ENCODE peak calls at places on chromosome 18, in nine cellular contexts. J, T, S, L, O, H, M, A and K are unnamed samples.

GRCh38 chr18:43405097-43405496 is 127.8 kb upstream of the SYT4 start:
- DNase-seq in J (no peak), T (no peak), S (peak), L (no peak), O (no peak), H (no peak), M (no peak), A (no peak), K (no peak)

GRCh38 chr18:2998644-2999043 is 14.3 kb downstream of the LPIN2 start:
- DNase-seq in J (no peak), T (no peak), S (no peak), L (no peak), O (no peak), H (no peak), M (no peak), A (no peak), K (no peak)

GRCh38 chr18:3771121-3771971 is 321.4 kb downstream of the TGIF1 start:
- DNase-seq in J (peak), T (peak), S (peak), L (peak), O (peak), H (peak), M (peak), A (peak), K (peak)

GRCh38 chr18:49585781-49586663 is 24.2 kb downstream of the LIPG start:
- DNase-seq in J (no peak), T (no peak), S (no peak), L (no peak), O (no peak), H (no peak), M (no peak), A (no peak), K (no peak)

GRCh38 chr18:55634545-55634944 is 46.6 kb upstream of the TCF4 start:
- DNase-seq in J (no peak), T (no peak), S (no peak), L (no peak), O (no peak), H (no peak), M (no peak), A (no peak), K (no peak)

GRCh38 chr18:62485684-62486083 is 37.1 kb upstream of the ZCCHC2 start:
- DNase-seq in J (peak), T (no peak), S (peak), L (no peak), O (no peak), H (no peak), M (no peak), A (no peak), K (no peak)

GRCh38 chr18:2406544-2406943 is 164.8 kb downstream of the METTL4 start:
- DNase-seq in J (no peak), T (no peak), S (peak), L (no peak), O (no peak), H (no peak), M (no peak), A (no peak), K (no peak)

GRCh38 chr18:44893045-44893706 is 212.5 kb downstream of the SETBP1 start:
- DNase-seq in J (no peak), T (no peak), S (no peak), L (no peak), O (no peak), H (no peak), M (no peak), A (no peak), K (no peak)

GRCh38 chr18:58297198-58297597 is 253.2 kb downstream of the NEDD4L start:
- DNase-seq in J (no peak), T (no peak), S (no peak), L (no peak), O (no peak), H (no peak), M (no peak), A (no peak), K (no peak)

GRCh38 chr18:28062446-28062845 is 114.5 kb downstream of the CDH2 start:
- DNase-seq in J (no peak), T (no peak), S (no peak), L (no peak), O (no peak), H (no peak), M (no peak), A (no peak), K (no peak)

GRCh38 chr18:68983126-68983525 is 185.2 kb downstream of the CCDC102B start:
- DNase-seq in J (no peak), T (no peak), S (no peak), L (no peak), O (no peak), H (no peak), M (no peak), A (no peak), K (no peak)

GRCh38 chr18:72456802-72457201 is 87.3 kb downstream of the CBLN2 start:
- DNase-seq in J (no peak), T (no peak), S (no peak), L (no peak), O (no peak), H (no peak), M (no peak), A (no peak), K (no peak)

GRCh38 chr18:23131693-23132319 is 3.5 kb upstream of the CABLES1 start:
- DNase-seq in J (peak), T (no peak), S (peak), L (peak), O (peak), H (peak), M (peak), A (peak), K (peak)

GRCh38 chr18:31687016-31687415 is 2.6 kb upstream of the B4GALT6 start:
- DNase-seq in J (no peak), T (no peak), S (no peak), L (no peak), O (no peak), H (no peak), M (no peak), A (no peak), K (no peak)

GRCh38 chr18:42442661-42443060 is 487.6 kb downstream of the PIK3C3 start:
- DNase-seq in J (no peak), T (no peak), S (no peak), L (no peak), O (no peak), H (no peak), M (no peak), A (no peak), K (no peak)

GRCh38 chr18:62716679-62717058 is 1.3 kb downstream of the PHLPP1 start:
- DNase-seq in J (peak), T (peak), S (peak), L (peak), O (peak), H (peak), M (peak), A (peak), K (peak)

GRCh38 chr18:66558773-66559172 is 45.1 kb downstream of the CDH19 start:
- DNase-seq in J (no peak), T (no peak), S (no peak), L (no peak), O (no peak), H (no peak), M (no peak), A (no peak), K (no peak)

GRCh38 chr18:58104071-58104470 is 60.0 kb downstream of the NEDD4L start:
- DNase-seq in J (no peak), T (no peak), S (no peak), L (no peak), O (no peak), H (no peak), M (no peak), A (no peak), K (no peak)

GRCh38 chr18:50582500-50582899 is 22.6 kb downstream of the MAPK4 start:
- DNase-seq in J (no peak), T (no peak), S (no peak), L (no peak), O (no peak), H (no peak), M (no peak), A (no peak), K (no peak)

GRCh38 chr18:59547691-59548182 is 149.5 kb downstream of the CCBE1 start:
- DNase-seq in J (no peak), T (no peak), S (peak), L (peak), O (no peak), H (no peak), M (no peak), A (no peak), K (peak)

GRCh38 chr18:61743775-61744531 is 148.9 kb downstream of the RNF152 start:
- DNase-seq in J (no peak), T (no peak), S (no peak), L (peak), O (no peak), H (no peak), M (no peak), A (peak), K (no peak)

GRCh38 chr18:32019251-32019943 is 772 bp downstream of the RNF125 start:
- DNase-seq in J (peak), T (peak), S (peak), L (peak), O (peak), H (peak), M (peak), A (peak), K (peak)

GRCh38 chr18:44742741-44743311 is 62.1 kb downstream of the SETBP1 start:
- DNase-seq in J (peak), T (no peak), S (no peak), L (peak), O (no peak), H (peak), M (peak), A (peak), K (peak)

GRCh38 chr18:41767960-41768359 is 187.1 kb upstream of the PIK3C3 start:
- DNase-seq in J (peak), T (no peak), S (peak), L (no peak), O (no peak), H (peak), M (no peak), A (no peak), K (peak)

GRCh38 chr18:68623342-68623741 is 91.6 kb downstream of the TMX3 start:
- DNase-seq in J (no peak), T (no peak), S (peak), L (peak), O (peak), H (peak), M (peak), A (peak), K (peak)

GRCh38 chr18:7902399-7902839 is 335.3 kb downstream of the PTPRM start:
- DNase-seq in J (no peak), T (no peak), S (peak), L (peak), O (no peak), H (no peak), M (peak), A (peak), K (peak)

GRCh38 chr18:35938158-35938557 is 34.3 kb upstream of the RMP24 start:
- DNase-seq in J (no peak), T (no peak), S (no peak), L (no peak), O (no peak), H (no peak), M (no peak), A (no peak), K (no peak)

GRCh38 chr18:8283901-8284585 is 325.2 kb upstream of the RAB12 start:
- DNase-seq in J (no peak), T (no peak), S (no peak), L (no peak), O (no peak), H (no peak), M (no peak), A (no peak), K (no peak)

GRCh38 chr18:47930844-47931706 is 616 bp upstream of the SMAD2 start:
- DNase-seq in J (peak), T (peak), S (peak), L (peak), O (peak), H (peak), M (peak), A (peak), K (peak)

GRCh38 chr18:13216732-13217465 is 1.7 kb upstream of the LDLRAD4 start:
- DNase-seq in J (peak), T (no peak), S (peak), L (peak), O (peak), H (peak), M (peak), A (peak), K (peak)

GRCh38 chr18:22933958-22934423 is 863 bp downstream of the RBBP8 start:
- DNase-seq in J (no peak), T (no peak), S (no peak), L (no peak), O (no peak), H (no peak), M (no peak), A (no peak), K (no peak)

GRCh38 chr18:46372670-46373069 is 268.5 kb downstream of the HAUS1 start:
- DNase-seq in J (no peak), T (no peak), S (no peak), L (no peak), O (no peak), H (no peak), M (no peak), A (no peak), K (no peak)

GRCh38 chr18:70452501-70452900 is 163.7 kb downstream of the SOCS6 start:
- DNase-seq in J (no peak), T (no peak), S (no peak), L (no peak), O (no peak), H (no peak), M (no peak), A (no peak), K (no peak)

GRCh38 chr18:48583568-48583967 is 44.7 kb downstream of the CTIF start:
- DNase-seq in J (no peak), T (no peak), S (no peak), L (peak), O (no peak), H (no peak), M (peak), A (no peak), K (no peak)

GRCh38 chr18:36187138-36187825 is at the start of gene MOCOS:
- DNase-seq in J (peak), T (peak), S (peak), L (peak), O (peak), H (peak), M (peak), A (peak), K (peak)

GRCh38 chr18:62118324-62118723 is 68.5 kb downstream of the PIGN start:
- DNase-seq in J (no peak), T (no peak), S (no peak), L (no peak), O (no peak), H (no peak), M (no peak), A (no peak), K (no peak)

GRCh38 chr18:35158728-35159443 is 81.9 kb upstream of the ZNF397 start:
- DNase-seq in J (no peak), T (no peak), S (no peak), L (peak), O (no peak), H (no peak), M (no peak), A (no peak), K (no peak)

GRCh38 chr18:73797419-73797818 is 350.2 kb downstream of the FBXO15 start:
- DNase-seq in J (no peak), T (no peak), S (no peak), L (no peak), O (no peak), H (no peak), M (no peak), A (no peak), K (no peak)

DNA sequence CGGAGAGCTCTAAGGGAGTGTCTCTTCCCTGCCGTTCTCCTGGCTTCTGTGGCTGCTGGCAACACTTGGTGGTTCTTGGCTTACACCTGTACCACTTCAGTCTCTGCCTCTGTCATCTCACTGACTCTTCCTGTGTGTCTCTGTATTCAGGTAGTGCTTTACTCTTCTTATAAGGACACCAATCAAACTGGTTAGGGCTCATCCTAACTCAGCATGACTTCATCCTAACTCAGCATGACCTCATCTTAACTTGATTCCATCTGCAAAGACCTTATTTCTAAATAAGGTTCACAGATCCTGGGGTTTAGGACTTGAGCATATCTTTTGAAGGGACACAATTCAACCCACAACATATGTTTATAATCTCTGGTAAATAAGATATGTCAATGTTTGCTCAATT is 51.6 kb upstream of the DSEL start:
- DNase-seq in J (no peak), T (no peak), S (no peak), L (no peak), O (no peak), H (no peak), M (no peak), A (no peak), K (peak)
- H3K4me3 ChIP-seq in J (no peak), T (no peak), S (no peak), L (no peak), O (no peak), H (no peak), M (no peak), A (no peak), K (no peak)

GRCh38 chr18:25229080-25229479 is 122.9 kb downstream of the ZNF521 start:
- DNase-seq in J (peak), T (no peak), S (peak), L (no peak), O (no peak), H (peak), M (no peak), A (no peak), K (no peak)

GRCh38 chr18:25230658-25231326 is 121.2 kb downstream of the ZNF521 start:
- DNase-seq in J (peak), T (peak), S (peak), L (peak), O (no peak), H (no peak), M (peak), A (peak), K (no peak)

GRCh38 chr18:25233582-25234362 is 118.2 kb downstream of the ZNF521 start:
- DNase-seq in J (no peak), T (no peak), S (no peak), L (no peak), O (no peak), H (no peak), M (no peak), A (no peak), K (no peak)

GRCh38 chr18:25229858-25230257 is 122.1 kb downstream of the ZNF521 start:
- DNase-seq in J (no peak), T (no peak), S (no peak), L (no peak), O (no peak), H (no peak), M (no peak), A (no peak), K (no peak)

DNA sequence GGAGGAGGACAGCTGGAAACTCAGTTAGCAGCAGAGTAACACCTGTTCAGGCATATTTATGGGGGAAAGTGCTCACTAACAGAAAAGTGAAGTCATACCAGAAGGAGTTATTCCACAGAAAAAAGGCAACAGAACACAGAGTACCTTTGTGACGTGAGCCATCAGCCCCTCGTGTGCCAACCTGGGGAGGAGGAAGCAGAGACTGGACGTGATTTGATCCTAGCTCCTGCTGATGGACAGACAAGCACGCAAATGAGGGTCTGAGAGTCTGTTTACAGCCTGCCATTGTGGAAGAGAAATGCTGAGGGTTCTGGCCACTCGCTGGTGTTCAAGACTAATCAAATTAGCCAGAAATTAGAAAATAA is 120.7 kb downstream of the ZNF521 start:
- DNase-seq in J (no peak), T (no peak), S (no peak), L (no peak), O (no peak), H (no peak), M (no peak), A (peak), K (no peak)
- H3K4me3 ChIP-seq in J (no peak), T (peak), S (no peak), L (no peak), O (no peak), H (no peak), M (no peak), A (no peak), K (no peak)

GRCh38 chr18:37244618-37245017 is 321.0 kb downstream of the CELF4 start:
- DNase-seq in J (no peak), T (no peak), S (no peak), L (no peak), O (no peak), H (no peak), M (no peak), A (no peak), K (peak)

GRCh38 chr18:37246779-37247340 is 318.7 kb downstream of the CELF4 start:
- DNase-seq in J (no peak), T (no peak), S (no peak), L (no peak), O (no peak), H (no peak), M (no peak), A (no peak), K (peak)

GRCh38 chr18:37247499-37248161 is 318.0 kb downstream of the CELF4 start:
- DNase-seq in J (no peak), T (no peak), S (no peak), L (no peak), O (no peak), H (peak), M (no peak), A (no peak), K (peak)

GRCh38 chr18:37242091-37242490 is 323.5 kb downstream of the CELF4 start:
- DNase-seq in J (no peak), T (no peak), S (no peak), L (no peak), O (no peak), H (no peak), M (no peak), A (no peak), K (no peak)

GRCh38 chr18:37243756-37244155 is 321.8 kb downstream of the CELF4 start:
- DNase-seq in J (no peak), T (no peak), S (no peak), L (no peak), O (no peak), H (no peak), M (no peak), A (no peak), K (peak)
- H3K4me3 ChIP-seq in J (no peak), T (no peak), S (no peak), L (no peak), O (no peak), H (no peak), M (no peak), A (no peak), K (no peak)

GRCh38 chr18:78292602-78293001 is 687.0 kb upstream of the SALL3 start:
- DNase-seq in J (no peak), T (no peak), S (no peak), L (no peak), O (no peak), H (no peak), M (no peak), A (no peak), K (no peak)
- H3K4me3 ChIP-seq in J (no peak), T (no peak), S (no peak), L (no peak), O (no peak), H (no peak), M (no peak), A (no peak), K (no peak)

GRCh38 chr18:10035306-10035991 is 121.6 kb downstream of the VAPA start:
- DNase-seq in J (no peak), T (peak), S (peak), L (peak), O (no peak), H (no peak), M (peak), A (peak), K (peak)

GRCh38 chr18:10030816-10031541 is 117.2 kb downstream of the VAPA start:
- DNase-seq in J (no peak), T (no peak), S (no peak), L (no peak), O (no peak), H (peak), M (no peak), A (peak), K (no peak)

GRCh38 chr18:10033038-10033437 is 119.2 kb downstream of the VAPA start:
- DNase-seq in J (no peak), T (no peak), S (no peak), L (peak), O (no peak), H (no peak), M (peak), A (peak), K (no peak)

GRCh38 chr18:10029711-10030110 is 115.9 kb downstream of the VAPA start:
- DNase-seq in J (no peak), T (no peak), S (no peak), L (no peak), O (no peak), H (no peak), M (no peak), A (peak), K (no peak)

GRCh38 chr18:10032331-10032979 is 118.6 kb downstream of the VAPA start:
- DNase-seq in J (no peak), T (no peak), S (no peak), L (no peak), O (peak), H (peak), M (no peak), A (peak), K (peak)
- H3K4me3 ChIP-seq in J (no peak), T (peak), S (no peak), L (no peak), O (peak), H (no peak), M (no peak), A (no peak), K (peak)

GRCh38 chr18:9348766-9349165 is 14.2 kb downstream of the TWSG1 start:
- DNase-seq in J (no peak), T (no peak), S (no peak), L (no peak), O (no peak), H (no peak), M (no peak), A (no peak), K (no peak)
- H3K4me3 ChIP-seq in J (no peak), T (no peak), S (no peak), L (no peak), O (no peak), H (no peak), M (no peak), A (no peak), K (no peak)